ENCODE peak calls at places on chromosomes 2 and 18, in four cellular contexts. J is AG10803, D is adrenal gland, N is HFF-Myc. I is an unnamed sample.

GRCh38 chr2:151637284-151637781 is 96.9 kb downstream of the NEB start:
- DNase-seq in N (no peak), J (no peak), D (no peak), I (no peak)

GRCh38 chr2:152247337-152247695 is 71.8 kb upstream of the STAM2 start:
- DNase-seq in D (no peak), J (peak; percentile 37), N (no peak), I (no peak)

GRCh38 chr18:36993068-36993467 is 164.1 kb downstream of the KIAA1328 start:
- DNase-seq in N (peak; percentile 2), J (peak; percentile 57), D (no peak), I (peak; percentile 6)

GRCh38 chr2:72148975-72149555 is 1.4 kb upstream of the CYP26B1 start:
- DNase-seq in N (no peak), J (peak; percentile 28), D (peak; percentile 22), I (peak; percentile 35)

GRCh38 chr18:61831071-61831470 is 61.7 kb downstream of the RNF152 start:
- DNase-seq in J (no peak), D (no peak), N (no peak), I (peak; percentile 30)

GRCh38 chr2:174442546-174443510 is 44.0 kb downstream of the GPR155 start:
- DNase-seq in N (peak; percentile 61), J (peak; percentile 87), D (peak; percentile 35), I (peak; percentile 89)

GRCh38 chr2:85550476-85550875 is 10.8 kb downstream of the GGCX start:
- DNase-seq in J (no peak), D (no peak), N (no peak), I (no peak)

GRCh38 chr2:42359304-42359749 is 1.7 kb downstream of the COX7A2L start:
- DNase-seq in D (no peak), N (no peak), J (peak; percentile 54), I (peak; percentile 44)

GRCh38 chr2:71749671-71750101 is 296.3 kb downstream of the DYSF start:
- DNase-seq in N (no peak), D (peak; percentile 60), J (peak; percentile 48), I (peak; percentile 22)

GRCh38 chr2:128388414-128389032 is 69.9 kb upstream of the HS6ST1 start:
- DNase-seq in N (no peak), J (no peak), D (no peak), I (no peak)

GRCh38 chr2:40401896-40402295 is 50.0 kb downstream of the SLC8A1 start:
- DNase-seq in J (peak; percentile 84), D (no peak), N (peak; percentile 95), I (peak; percentile 81)

GRCh38 chr2:132617989-132618388 is 52.0 kb downstream of the LYPD1 start:
- DNase-seq in N (no peak), D (no peak), J (no peak), I (no peak)

GRCh38 chr18:79953921-79954651 is 2.6 kb upstream of the SLC66A2 start:
- DNase-seq in N (no peak), D (no peak), J (no peak), I (no peak)

GRCh38 chr2:60530660-60531276 is 22.7 kb downstream of the BCL11A start:
- DNase-seq in D (no peak), J (no peak), N (no peak), I (no peak)

GRCh38 chr2:160736629-160737028 is 243.0 kb upstream of the RBMS1 start:
- DNase-seq in N (no peak), D (no peak), J (peak; percentile 66), I (peak; percentile 48)

GRCh38 chr2:28276076-28276618 is 116.5 kb upstream of the FOSL2 start:
- DNase-seq in J (peak; percentile 95), D (peak; percentile 54), N (peak; percentile 95), I (peak; percentile 97)

GRCh38 chr2:86433137-86433536 is 8.0 kb upstream of the KDM3A start:
- DNase-seq in J (no peak), D (no peak), N (no peak), I (no peak)

GRCh38 chr18:48022531-48023330 is 92.3 kb upstream of the SMAD2 start:
- DNase-seq in J (peak; percentile 59), D (peak; percentile 54), N (no peak), I (peak; percentile 71)

GRCh38 chr2:98347298-98348065 is 1.2 kb downstream of the CNGA3 start:
- DNase-seq in D (no peak), J (no peak), N (no peak), I (no peak)

GRCh38 chr2:64837925-64838641 is 151.1 kb upstream of the SLC1A4 start:
- DNase-seq in J (peak; percentile 56), N (no peak), D (no peak), I (no peak)

GRCh38 chr2:84424152-84424551 is 34.9 kb downstream of the SUCLG1 start:
- DNase-seq in N (no peak), D (no peak), J (peak; percentile 32), I (peak; percentile 44)

GRCh38 chr2:159211447-159212396 is 74.8 kb downstream of the WDSUB1 start:
- DNase-seq in D (no peak), J (no peak), N (no peak), I (no peak)

GRCh38 chr2:8648441-8648840 is 33.4 kb upstream of the ID2 start:
- DNase-seq in D (no peak), J (no peak), N (no peak), I (no peak)

GRCh38 chr2:237533668-237534138 is 32.7 kb upstream of the PRLH start:
- DNase-seq in N (no peak), D (no peak), J (peak; percentile 5), I (no peak)

GRCh38 chr2:144374163-144374661 is 145.7 kb downstream of the ZEB2 start:
- DNase-seq in D (no peak), J (no peak), N (no peak), I (no peak)

GRCh38 chr18:10010611-10011015 is 96.8 kb downstream of the VAPA start:
- DNase-seq in D (peak; percentile 45), N (peak; percentile 80), J (peak; percentile 97), I (peak; percentile 93)

GRCh38 chr2:211174631-211175030 is 618.2 kb downstream of the CPS1 start:
- DNase-seq in J (no peak), D (no peak), N (no peak), I (no peak)

GRCh38 chr2:196372811-196373664 is 201.7 kb upstream of the STK17B start:
- DNase-seq in J (no peak), D (no peak), N (no peak), I (peak; percentile 75)
- H3K4me3 ChIP-seq in J (no peak overlapping the region), D (no peak overlapping the region), N (no peak overlapping the region), I (no peak overlapping the region)

GRCh38 chr2:56231361-56231760 is 47.6 kb downstream of the CCDC85A start:
- DNase-seq in J (no peak), N (no peak), D (no peak), I (no peak)

GRCh38 chr2:56230171-56230570 is 46.4 kb downstream of the CCDC85A start:
- DNase-seq in J (peak; percentile 53), D (no peak), N (no peak), I (no peak)

GRCh38 chr2:56232912-56233311 is 49.1 kb downstream of the CCDC85A start:
- DNase-seq in J (no peak), D (no peak), N (no peak), I (no peak)

GRCh38 chr2:56229397-56230060 is 45.7 kb downstream of the CCDC85A start:
- DNase-seq in J (no peak), N (no peak), D (no peak), I (no peak)

GRCh38 chr2:56234241-56234640 is 50.5 kb downstream of the CCDC85A start:
- DNase-seq in N (no peak), J (no peak), D (no peak), I (no peak)
- H3K4me3 ChIP-seq in N (no peak overlapping the region), J (peak overlapping the region; percentile 42), D (no peak overlapping the region), I (no peak overlapping the region)

DNA sequence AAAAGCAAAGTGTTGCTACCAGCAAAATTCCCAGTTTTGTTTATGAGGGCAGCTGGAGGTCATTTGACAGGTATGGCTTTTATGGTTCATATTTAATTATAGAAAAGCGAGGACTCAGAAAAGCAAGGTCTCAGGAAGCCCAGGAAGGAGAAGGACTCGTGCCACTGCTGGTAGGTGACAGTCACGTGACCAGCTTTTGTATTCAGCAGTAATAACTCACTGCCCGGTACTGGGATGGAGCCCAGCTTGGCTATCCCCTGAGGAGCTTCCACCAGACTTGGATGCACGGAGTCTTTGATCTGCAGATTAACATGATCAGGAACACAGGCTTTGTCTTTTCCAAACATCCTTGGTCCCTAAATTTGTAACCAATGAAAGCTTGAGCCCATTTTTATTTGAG is 251.9 kb upstream of the HNRNPA3 start:
- DNase-seq in N (no peak), J (no peak), D (peak; percentile 15), I (no peak)
- H3K4me3 ChIP-seq in N (no peak overlapping the region), J (no peak overlapping the region), D (no peak overlapping the region), I (no peak overlapping the region)

GRCh38 chr2:231037731-231038482 is 584 bp downstream of the C2orf72 start:
- DNase-seq in J (no peak), N (no peak), D (no peak), I (no peak)
- H3K4me3 ChIP-seq in J (no peak overlapping the region), N (no peak overlapping the region), D (no peak overlapping the region), I (peak overlapping the region; percentile 17)

DNA sequence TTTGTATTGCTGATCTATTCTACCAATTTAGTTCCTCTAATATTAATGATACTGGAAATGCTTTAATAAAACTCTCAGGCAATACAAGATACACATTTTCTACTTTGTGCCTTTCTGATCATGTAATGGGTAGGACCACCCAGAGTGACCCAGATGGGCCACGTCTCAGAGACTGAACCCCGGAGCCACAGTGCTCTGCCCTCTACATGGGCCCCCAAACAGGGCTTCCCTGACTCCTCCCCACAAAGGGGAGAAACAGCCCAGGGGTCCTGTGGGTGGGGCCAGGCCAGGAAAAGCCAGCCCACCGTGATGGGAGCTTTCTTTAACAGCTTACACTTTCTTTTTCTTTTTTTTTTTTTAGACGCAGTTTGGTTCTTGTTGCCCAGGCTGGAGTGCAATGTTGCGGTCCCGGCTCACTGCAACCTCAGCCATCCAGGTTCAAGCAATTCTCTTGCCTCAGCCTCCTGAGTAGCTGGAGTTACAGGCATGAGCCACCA is 18.4 kb downstream of the HDAC4 start:
- DNase-seq in J (no peak), D (no peak), N (no peak), I (no peak)
- H3K4me3 ChIP-seq in J (no peak overlapping the region), D (no peak overlapping the region), N (no peak overlapping the region), I (no peak overlapping the region)

DNA sequence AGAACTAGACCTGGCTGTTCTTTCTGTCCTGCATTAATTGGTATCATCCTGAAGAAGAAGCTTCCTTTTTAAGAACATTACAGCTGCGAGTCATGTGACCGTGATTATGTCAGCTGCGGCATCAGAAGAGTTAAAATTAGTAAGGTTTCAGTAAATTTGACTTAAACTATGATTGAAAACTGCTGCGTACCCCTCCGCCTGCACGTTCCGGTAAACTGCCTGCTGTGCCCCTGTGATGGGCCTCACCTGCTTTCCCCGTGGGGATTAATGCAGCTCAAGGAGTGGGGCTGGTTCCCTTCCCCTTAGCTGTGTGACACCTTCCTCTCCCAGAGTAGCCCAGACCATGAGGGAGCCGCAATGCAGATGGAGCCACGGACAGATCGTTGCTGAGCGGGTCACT is 36.1 kb upstream of the MYO3B start:
- DNase-seq in N (no peak), D (no peak), J (no peak), I (no peak)
- H3K4me3 ChIP-seq in N (no peak overlapping the region), D (no peak overlapping the region), J (no peak overlapping the region), I (no peak overlapping the region)